ENCODE peak calls at places on chromosomes 3 and 15, in four cellular contexts. M is fibroblast of mammary gland, K is NB4, W is mesothelial cell of epicardium. A is an unnamed sample.

GRCh38 chr15:29750754-29751153 is 71.5 kb downstream of the TJP1 start:
- DNase-seq in W (no peak), K (no peak), M (no peak), A (no peak)

GRCh38 chr3:56476771-56477170 is 8.5 kb upstream of the ERC2 start:
- DNase-seq in W (no peak), K (no peak), M (no peak), A (no peak)

GRCh38 chr3:18712713-18713575 is 287.8 kb upstream of the SATB1 start:
- DNase-seq in W (no peak), K (no peak), M (no peak), A (no peak)

GRCh38 chr3:14424711-14425573 is 22.5 kb downstream of the SLC6A6 start:
- DNase-seq in M (no peak), W (no peak), K (peak; percentile 68), A (no peak)

GRCh38 chr3:117618462-117618861 is 908.9 kb downstream of the TUSC7 start:
- DNase-seq in K (no peak), W (no peak), M (peak; percentile 4), A (no peak)

GRCh38 chr15:74205593-74205969 is 3.0 kb upstream of the STRA6 start:
- DNase-seq in M (no peak), K (no peak), W (no peak), A (no peak)

GRCh38 chr15:31352283-31352880 is 25.7 kb downstream of the KLF13 start:
- DNase-seq in K (no peak), M (no peak), W (no peak), A (no peak)

GRCh38 chr15:92391640-92392039 is 2.0 kb upstream of the ST8SIA2 start:
- DNase-seq in K (peak; percentile 36), W (no peak), M (peak; percentile 32), A (no peak)

GRCh38 chr3:132536442-132537153 is 60.5 kb upstream of the ACKR4 start:
- DNase-seq in K (peak; percentile 27), M (peak; percentile 39), W (no peak), A (no peak)

GRCh38 chr3:32438596-32439344 is 47.1 kb downstream of the CMTM7 start:
- DNase-seq in W (peak; percentile 6), K (no peak), M (no peak), A (peak; percentile 20)

GRCh38 chr15:96306321-96306720 is 24.2 kb upstream of the NR2F2 start:
- DNase-seq in K (no peak), W (no peak), M (no peak), A (no peak)

GRCh38 chr3:23785882-23786281 is 19.9 kb upstream of the UBE2E1 start:
- DNase-seq in K (no peak), M (no peak), W (no peak), A (no peak)

GRCh38 chr3:48086736-48087470 is 70.7 kb upstream of the MAP4 start:
- DNase-seq in M (peak; percentile 66), W (no peak), K (no peak), A (no peak)

GRCh38 chr3:87076951-87077350 is 86.0 kb upstream of the VGLL3 start:
- DNase-seq in K (no peak), W (no peak), M (peak; percentile 75), A (no peak)

GRCh38 chr3:133944641-133945441 is 49.2 kb upstream of the RAB6B start:
- DNase-seq in M (peak; percentile 93), K (no peak), W (no peak), A (no peak)

GRCh38 chr15:56805466-56806146 is 72.3 kb upstream of the ZNF280D start:
- DNase-seq in K (no peak), M (peak; percentile 90), W (no peak), A (no peak)

GRCh38 chr15:33742286-33742685 is 226.0 kb upstream of the CHRM5 start:
- DNase-seq in M (no peak), K (no peak), W (no peak), A (no peak)

GRCh38 chr3:41193822-41194539 is 5.3 kb upstream of the CTNNB1 start:
- DNase-seq in W (no peak), K (no peak), M (no peak), A (no peak)

GRCh38 chr3:171842864-171843511 is at the start of gene TMEM212:
- DNase-seq in W (no peak), M (peak; percentile 49), K (no peak), A (no peak)

GRCh38 chr3:14418670-14419250 is 16.4 kb downstream of the SLC6A6 start:
- DNase-seq in K (peak; percentile 77), W (no peak), M (no peak), A (no peak)

GRCh38 chr15:45719490-45719889 is 84.7 kb downstream of the SQOR start:
- DNase-seq in M (peak; percentile 10), W (no peak), K (no peak), A (no peak)

GRCh38 chr15:70526221-70526973 is 237.0 kb downstream of the UACA start:
- DNase-seq in K (peak; percentile 96), W (peak; percentile 49), M (peak; percentile 87), A (peak; percentile 66)

GRCh38 chr3:150303776-150304175 is 104.3 kb upstream of the TSC22D2 start:
- DNase-seq in W (no peak), M (peak; percentile 23), K (peak; percentile 21), A (no peak)

GRCh38 chr3:44509985-44510360 is 32.5 kb upstream of the ZNF445 start:
- DNase-seq in K (peak; percentile 51), W (no peak), M (peak; percentile 22), A (no peak)

GRCh38 chr3:48847053-48847585 is 555 bp downstream of the PRKAR2A start:
- DNase-seq in K (peak; percentile 80), W (peak; percentile 78), M (peak; percentile 75), A (peak; percentile 76)

GRCh38 chr15:73599934-73600333 is 33.3 kb downstream of the NPTN start:
- DNase-seq in W (no peak), M (peak; percentile 40), K (no peak), A (no peak)

GRCh38 chr3:69817988-69818387 is 78.7 kb downstream of the MITF start:
- DNase-seq in W (no peak), K (no peak), M (no peak), A (no peak)

GRCh38 chr15:95346856-95347255 is 983.6 kb upstream of the NR2F2 start:
- DNase-seq in W (no peak), K (no peak), M (no peak), A (no peak)

GRCh38 chr3:43055806-43056770 is 49.8 kb downstream of the POMGNT2 start:
- DNase-seq in K (no peak), M (no peak), W (no peak), A (no peak)

GRCh38 chr15:60720493-60721231 is 241.7 kb upstream of the ICE2 start:
- DNase-seq in M (no peak), W (no peak), K (no peak), A (no peak)

GRCh38 chr3:24100694-24101402 is 155.8 kb downstream of the NR1D2 start:
- DNase-seq in M (peak; percentile 31), W (no peak), K (no peak), A (no peak)

GRCh38 chr15:56839641-56840040 is 78.8 kb upstream of the TCF12 start:
- DNase-seq in W (no peak), K (no peak), M (no peak), A (no peak)

GRCh38 chr15:71496336-71496955 is 313.9 kb upstream of the NR2E3 start:
- DNase-seq in M (peak; percentile 74), K (no peak), W (no peak), A (no peak)

DNA sequence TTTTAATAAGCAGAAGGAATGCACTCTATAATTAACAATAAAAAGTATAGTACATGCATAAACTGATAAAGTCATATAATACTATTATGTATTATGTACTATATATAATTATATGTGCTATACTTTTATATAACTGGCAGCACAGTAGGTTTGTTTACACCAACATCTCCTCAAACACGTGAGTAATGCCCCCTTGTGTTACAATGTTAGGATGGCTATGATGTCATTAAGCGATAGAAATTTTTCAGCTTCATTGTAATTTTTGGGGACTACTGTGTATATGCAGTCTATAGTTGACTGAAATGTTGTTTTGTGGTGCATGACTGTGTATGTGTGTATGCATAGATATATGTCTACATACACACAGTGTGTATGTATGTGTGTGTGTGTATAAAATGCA is 100.6 kb downstream of the SLMAP start:
- DNase-seq in W (no peak), M (peak; percentile 40), K (peak; percentile 14), A (no peak)
- TF ChIP-seq CTCF in W (no peak), M (peak; percentile 32), K (peak; percentile 7), A (peak; percentile 51)

GRCh38 chr15:89034305-89034704 is 54.0 kb upstream of the ABHD2 start:
- DNase-seq in K (peak; percentile 35), M (peak; percentile 78), W (no peak), A (no peak)
- TF ChIP-seq CTCF in K (peak; percentile 34), M (peak; percentile 58), W (no peak), A (peak; percentile 33)

GRCh38 chr15:49901867-49902775 is 216.9 kb downstream of the ATP8B4 start:
- DNase-seq in W (no peak), K (no peak), M (peak; percentile 83), A (no peak)
- TF ChIP-seq CTCF in W (no peak), K (no peak), M (peak; percentile 65), A (peak; percentile 28)

DNA sequence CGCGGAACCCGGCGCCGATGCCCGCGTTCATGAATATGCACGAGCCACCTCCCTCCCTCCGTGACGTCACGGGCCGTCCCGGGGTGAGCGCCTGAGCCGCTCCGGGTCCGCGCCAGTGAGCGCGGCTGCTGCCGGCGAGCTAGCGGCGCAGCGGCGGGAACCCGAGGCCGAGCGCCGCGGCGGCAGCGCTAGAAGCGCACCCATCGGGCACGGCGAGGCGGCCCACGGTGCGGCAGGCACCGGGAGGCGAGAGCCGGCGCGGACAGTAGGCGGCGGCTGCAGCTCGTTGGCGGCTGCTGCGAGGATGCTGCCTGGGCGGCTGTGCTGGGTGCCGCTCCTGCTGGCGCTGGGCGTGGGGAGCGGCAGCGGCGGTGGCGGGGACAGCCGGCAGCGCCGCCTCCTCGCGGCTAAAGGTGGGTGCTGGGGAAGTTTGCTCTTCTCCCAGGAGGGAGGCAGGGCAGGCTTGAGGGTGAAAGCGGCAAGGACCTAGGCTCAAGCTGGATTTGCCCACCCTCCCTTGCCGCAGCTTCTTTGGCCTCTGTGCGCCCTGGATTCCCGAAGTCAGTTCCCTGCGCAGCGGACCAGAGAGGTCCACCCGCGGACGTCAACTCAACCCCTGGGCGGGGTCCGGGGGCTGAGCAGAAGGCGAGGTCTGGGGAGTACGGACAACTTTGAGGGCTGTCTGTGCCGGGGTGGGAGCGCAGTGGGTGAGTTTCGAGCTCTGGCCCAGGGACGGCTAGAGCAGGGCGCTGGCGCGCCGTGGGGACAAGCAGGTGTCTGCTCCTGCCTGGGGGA is at the start of gene CLSTN2:
- DNase-seq in K (no peak), M (peak; percentile 20), W (peak; percentile 82), A (peak; percentile 82)
- TF ChIP-seq CTCF in K (no peak), M (no peak), W (no peak), A (peak; percentile 43)

GRCh38 chr3:189340680-189341460 is 169.1 kb downstream of the TPRG1 start:
- DNase-seq in M (peak; percentile 17), K (peak; percentile 46), W (no peak), A (no peak)
- TF ChIP-seq CTCF in M (peak; percentile 37), K (peak; percentile 35), W (no peak), A (peak; percentile 52)

GRCh38 chr3:124636101-124636862 is 94.0 kb upstream of the UMPS start:
- DNase-seq in K (no peak), W (no peak), M (no peak), A (no peak)
- TF ChIP-seq CTCF in K (no peak), W (no peak), M (no peak), A (no peak)

GRCh38 chr3:196235452-196236122 is 19.3 kb downstream of the SLC51A start:
- DNase-seq in W (no peak), K (peak; percentile 92), M (peak; percentile 15), A (no peak)
- TF ChIP-seq CTCF in W (no peak), K (no peak), M (no peak), A (no peak)